ENCODE peak calls at places on chromosomes 11 and 22, in four cellular contexts. P, A, I and Q are unnamed samples.

GRCh38 chr11:27387362-27387761 is 24.3 kb upstream of the CCDC34 start:
- DNase-seq in P (no peak), A (no peak), I (no peak), Q (no peak)

GRCh38 chr11:112877561-112877960 is 83.7 kb upstream of the NCAM1 start:
- DNase-seq in P (no peak), A (no peak), I (no peak), Q (no peak)

GRCh38 chr11:68979931-68980775 is 633 bp downstream of the MRGPRD start:
- DNase-seq in P (no peak), A (no peak), I (peak), Q (no peak)

GRCh38 chr22:45499746-45500145 is 2.9 kb upstream of the FBLN1 start:
- DNase-seq in P (peak), A (no peak), I (peak), Q (no peak)

GRCh38 chr11:35144103-35144741 is 5.3 kb downstream of the CD44 start:
- DNase-seq in P (no peak), A (peak), I (no peak), Q (peak)

GRCh38 chr11:17721242-17721999 is 2.0 kb downstream of the MYOD1 start:
- DNase-seq in P (no peak), A (no peak), I (no peak), Q (no peak)

GRCh38 chr11:1557904-1558831 is 13.9 kb downstream of the DUSP8 start:
- DNase-seq in P (peak), A (no peak), I (peak), Q (no peak)

GRCh38 chr11:33319965-33320813 is 63.0 kb downstream of the HIPK3 start:
- DNase-seq in P (no peak), A (no peak), I (no peak), Q (no peak)

GRCh38 chr11:197741-198235 is 4.9 kb downstream of the SCGB1C1 start:
- DNase-seq in P (no peak), A (no peak), I (peak), Q (no peak)

GRCh38 chr11:26199341-26199740 is 132.6 kb upstream of the ANO3 start:
- DNase-seq in P (no peak), A (no peak), I (no peak), Q (no peak)

DNA sequence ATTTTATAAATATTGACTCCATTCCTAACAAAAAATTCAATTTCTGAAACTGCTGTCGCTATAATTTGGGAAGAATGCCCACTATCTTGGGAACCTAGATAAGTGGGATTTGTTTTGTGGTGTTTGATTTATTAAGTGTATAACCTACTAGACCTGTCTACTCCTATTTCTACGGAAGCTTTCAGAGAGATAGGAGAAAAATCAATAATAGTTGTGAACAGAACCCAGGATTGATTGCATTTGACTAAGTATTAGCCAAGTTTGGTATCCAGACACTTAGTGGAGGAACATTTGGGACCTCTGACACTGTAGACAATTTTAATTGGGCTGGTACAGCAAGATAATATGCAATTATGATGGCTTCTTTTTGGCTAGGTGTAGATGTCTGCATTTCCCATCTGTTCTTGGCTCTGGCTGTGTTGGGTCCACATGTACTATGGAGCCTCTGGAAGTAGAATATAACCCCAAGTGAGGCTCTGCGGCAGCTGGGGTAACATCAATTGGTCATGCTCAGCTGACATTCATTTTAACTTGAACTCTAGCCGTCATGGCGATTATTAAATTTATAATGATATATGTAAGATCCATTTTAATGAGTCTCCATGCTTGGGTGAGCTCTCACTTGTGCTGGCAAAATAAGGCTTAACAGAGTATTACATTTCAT is 111.5 kb upstream of the E2F8 start:
- DNase-seq in P (no peak), A (no peak), I (no peak), Q (no peak)
- H3K4me3 ChIP-seq in P (no peak), A (no peak), I (no peak), Q (no peak)

GRCh38 chr11:60634151-60634550 is 65.3 kb upstream of the MS4A8 start:
- DNase-seq in P (no peak), A (peak), I (no peak), Q (peak)
- TF ChIP-seq CTCF in P (no peak), A (peak), I (no peak), Q (peak)

GRCh38 chr11:73321342-73322110 is 13.4 kb downstream of the ARHGEF17 start:
- DNase-seq in P (peak), A (peak), I (peak), Q (no peak)
- H3K4me3 ChIP-seq in P (no peak), A (no peak), I (no peak), Q (no peak)

GRCh38 chr22:30026751-30027150 is 53.5 kb upstream of the HORMAD2 start:
- DNase-seq in P (no peak), A (no peak), I (no peak), Q (no peak)
- TF ChIP-seq CTCF in P (no peak), A (no peak), I (no peak), Q (no peak)